ENCODE peak calls at places on chromosomes 7 and 10, in nine cellular contexts. One of them, this sample, is unnamed.
A peak's percentile ranks its signal among the peaks of the same experiment; 100 is the strongest.

GRCh38 chr7:27173412-27174076 is 576 bp downstream of the HOXA10 start:
- DNase-seq in fibroblast of lung: no peak
- DNase-seq in left ventricle myocardium inferior: peak; percentile 20
- DNase-seq in body of pancreas: peak; percentile 16
- DNase-seq in heart left ventricle: no peak
- DNase-seq in uterus: peak; percentile 45
- DNase-seq in heart right ventricle: no peak
- DNase-seq in IMR-90: no peak
- DNase-seq in right cardiac atrium: peak; percentile 67
- DNase-seq in this sample: no peak

GRCh38 chr7:95899919-95900513 is 127.7 kb downstream of the DYNC1I1 start:
- DNase-seq in fibroblast of lung: no peak
- DNase-seq in left ventricle myocardium inferior: no peak
- DNase-seq in body of pancreas: no peak
- DNase-seq in heart left ventricle: no peak
- DNase-seq in uterus: no peak
- DNase-seq in heart right ventricle: no peak
- DNase-seq in IMR-90: no peak
- DNase-seq in right cardiac atrium: no peak
- DNase-seq in this sample: peak; percentile 6

GRCh38 chr7:124764847-124765400 is 668 bp downstream of the GPR37 start:
- DNase-seq in fibroblast of lung: no peak
- DNase-seq in left ventricle myocardium inferior: no peak
- DNase-seq in body of pancreas: peak; percentile 29
- DNase-seq in heart left ventricle: no peak
- DNase-seq in uterus: no peak
- DNase-seq in heart right ventricle: peak; percentile 11
- DNase-seq in IMR-90: peak; percentile 5
- DNase-seq in right cardiac atrium: no peak
- DNase-seq in this sample: peak; percentile 41

GRCh38 chr7:4861673-4862072 is at the start of gene PAPOLB:
- DNase-seq in fibroblast of lung: no peak
- DNase-seq in left ventricle myocardium inferior: no peak
- DNase-seq in body of pancreas: no peak
- DNase-seq in heart left ventricle: peak; percentile 63
- DNase-seq in uterus: no peak
- DNase-seq in heart right ventricle: no peak
- DNase-seq in IMR-90: no peak
- DNase-seq in right cardiac atrium: peak; percentile 83
- DNase-seq in this sample: peak; percentile 30

GRCh38 chr10:43046288-43046991 is 30.4 kb upstream of the RET start:
- DNase-seq in fibroblast of lung: no peak
- DNase-seq in left ventricle myocardium inferior: peak; percentile 5
- DNase-seq in body of pancreas: no peak
- DNase-seq in heart left ventricle: no peak
- DNase-seq in uterus: peak; percentile 4
- DNase-seq in heart right ventricle: no peak
- DNase-seq in IMR-90: no peak
- DNase-seq in right cardiac atrium: peak; percentile 23
- DNase-seq in this sample: no peak

GRCh38 chr7:5043661-5044060 is 2.0 kb upstream of the RBAK start:
- DNase-seq in fibroblast of lung: no peak
- DNase-seq in left ventricle myocardium inferior: no peak
- DNase-seq in body of pancreas: no peak
- DNase-seq in heart left ventricle: no peak
- DNase-seq in uterus: no peak
- DNase-seq in heart right ventricle: no peak
- DNase-seq in IMR-90: no peak
- DNase-seq in right cardiac atrium: no peak
- DNase-seq in this sample: no peak

GRCh38 chr10:24382979-24383663 is 174.2 kb downstream of the KIAA1217 start:
- DNase-seq in fibroblast of lung: peak; percentile 87
- DNase-seq in left ventricle myocardium inferior: no peak
- DNase-seq in body of pancreas: no peak
- DNase-seq in heart left ventricle: no peak
- DNase-seq in uterus: no peak
- DNase-seq in heart right ventricle: peak; percentile 20
- DNase-seq in IMR-90: no peak
- DNase-seq in right cardiac atrium: no peak
- DNase-seq in this sample: no peak

GRCh38 chr7:35856175-35856574 is 55.3 kb downstream of the SEPTIN7 start:
- DNase-seq in fibroblast of lung: no peak
- DNase-seq in left ventricle myocardium inferior: no peak
- DNase-seq in body of pancreas: no peak
- DNase-seq in heart left ventricle: no peak
- DNase-seq in uterus: no peak
- DNase-seq in heart right ventricle: no peak
- DNase-seq in IMR-90: no peak
- DNase-seq in right cardiac atrium: no peak
- DNase-seq in this sample: no peak

GRCh38 chr7:123538189-123538714 is 3.9 kb upstream of the IQUB start:
- DNase-seq in fibroblast of lung: peak; percentile 91
- DNase-seq in left ventricle myocardium inferior: no peak
- DNase-seq in body of pancreas: no peak
- DNase-seq in heart left ventricle: no peak
- DNase-seq in uterus: no peak
- DNase-seq in heart right ventricle: no peak
- DNase-seq in IMR-90: peak; percentile 90
- DNase-seq in right cardiac atrium: no peak
- DNase-seq in this sample: no peak

GRCh38 chr10:100670828-100671479 is 74.4 kb upstream of the PAX2 start:
- DNase-seq in fibroblast of lung: no peak
- DNase-seq in left ventricle myocardium inferior: no peak
- DNase-seq in body of pancreas: peak; percentile 52
- DNase-seq in heart left ventricle: no peak
- DNase-seq in uterus: no peak
- DNase-seq in heart right ventricle: peak; percentile 37
- DNase-seq in IMR-90: no peak
- DNase-seq in right cardiac atrium: peak; percentile 65
- DNase-seq in this sample: peak; percentile 46

GRCh38 chr7:2718703-2718965 is 30.6 kb downstream of the AMZ1 start:
- DNase-seq in fibroblast of lung: no peak
- DNase-seq in left ventricle myocardium inferior: no peak
- DNase-seq in body of pancreas: no peak
- DNase-seq in heart left ventricle: no peak
- DNase-seq in uterus: no peak
- DNase-seq in heart right ventricle: no peak
- DNase-seq in IMR-90: no peak
- DNase-seq in right cardiac atrium: no peak
- DNase-seq in this sample: no peak

GRCh38 chr10:28711776-28712175 is 34.5 kb downstream of the BAMBI start:
- DNase-seq in fibroblast of lung: peak; percentile 19
- DNase-seq in left ventricle myocardium inferior: no peak
- DNase-seq in body of pancreas: no peak
- DNase-seq in heart left ventricle: no peak
- DNase-seq in uterus: no peak
- DNase-seq in heart right ventricle: no peak
- DNase-seq in IMR-90: no peak
- DNase-seq in right cardiac atrium: no peak
- DNase-seq in this sample: no peak

GRCh38 chr10:80268266-80268665 is 21.2 kb downstream of the MAT1A start:
- DNase-seq in fibroblast of lung: no peak
- DNase-seq in left ventricle myocardium inferior: no peak
- DNase-seq in body of pancreas: no peak
- DNase-seq in heart left ventricle: no peak
- DNase-seq in uterus: no peak
- DNase-seq in heart right ventricle: no peak
- DNase-seq in IMR-90: no peak
- DNase-seq in right cardiac atrium: no peak
- DNase-seq in this sample: no peak

GRCh38 chr7:69364814-69365587 is 233.3 kb upstream of the AUTS2 start:
- DNase-seq in fibroblast of lung: no peak
- DNase-seq in left ventricle myocardium inferior: no peak
- DNase-seq in body of pancreas: no peak
- DNase-seq in heart left ventricle: no peak
- DNase-seq in uterus: no peak
- DNase-seq in heart right ventricle: no peak
- DNase-seq in IMR-90: no peak
- DNase-seq in right cardiac atrium: no peak
- DNase-seq in this sample: no peak

GRCh38 chr7:42549866-42550485 is 313.0 kb upstream of the GLI3 start:
- DNase-seq in fibroblast of lung: no peak
- DNase-seq in left ventricle myocardium inferior: no peak
- DNase-seq in body of pancreas: no peak
- DNase-seq in heart left ventricle: no peak
- DNase-seq in uterus: no peak
- DNase-seq in heart right ventricle: no peak
- DNase-seq in IMR-90: no peak
- DNase-seq in right cardiac atrium: no peak
- DNase-seq in this sample: no peak

GRCh38 chr10:24695452-24695851 is 28.2 kb downstream of the ARHGAP21 start:
- DNase-seq in fibroblast of lung: no peak
- DNase-seq in left ventricle myocardium inferior: no peak
- DNase-seq in body of pancreas: no peak
- DNase-seq in heart left ventricle: no peak
- DNase-seq in uterus: no peak
- DNase-seq in heart right ventricle: no peak
- DNase-seq in IMR-90: no peak
- DNase-seq in right cardiac atrium: no peak
- DNase-seq in this sample: peak; percentile 29

GRCh38 chr10:80454526-80455460 is 683 bp downstream of the TSPAN14 start:
- DNase-seq in fibroblast of lung: peak; percentile 42
- DNase-seq in left ventricle myocardium inferior: peak; percentile 65
- DNase-seq in body of pancreas: peak; percentile 68
- DNase-seq in heart left ventricle: peak; percentile 75
- DNase-seq in uterus: peak; percentile 36
- DNase-seq in heart right ventricle: peak; percentile 62
- DNase-seq in IMR-90: no peak
- DNase-seq in right cardiac atrium: peak; percentile 83
- DNase-seq in this sample: no peak

GRCh38 chr10:75038335-75038734 is 73.1 kb upstream of the SAMD8 start:
- DNase-seq in fibroblast of lung: peak; percentile 83
- DNase-seq in left ventricle myocardium inferior: peak; percentile 35
- DNase-seq in body of pancreas: peak; percentile 30
- DNase-seq in heart left ventricle: peak; percentile 69
- DNase-seq in uterus: peak; percentile 73
- DNase-seq in heart right ventricle: peak; percentile 52
- DNase-seq in IMR-90: peak; percentile 76
- DNase-seq in right cardiac atrium: peak; percentile 86
- DNase-seq in this sample: peak; percentile 29

GRCh38 chr7:25029075-25029474 is 49.1 kb upstream of the OSBPL3 start:
- DNase-seq in fibroblast of lung: no peak
- DNase-seq in left ventricle myocardium inferior: no peak
- DNase-seq in body of pancreas: no peak
- DNase-seq in heart left ventricle: no peak
- DNase-seq in uterus: no peak
- DNase-seq in heart right ventricle: no peak
- DNase-seq in IMR-90: no peak
- DNase-seq in right cardiac atrium: no peak
- DNase-seq in this sample: no peak

GRCh38 chr7:25026156-25026555 is 46.2 kb upstream of the OSBPL3 start:
- DNase-seq in fibroblast of lung: no peak
- DNase-seq in left ventricle myocardium inferior: no peak
- DNase-seq in body of pancreas: no peak
- DNase-seq in heart left ventricle: no peak
- DNase-seq in uterus: no peak
- DNase-seq in heart right ventricle: no peak
- DNase-seq in IMR-90: no peak
- DNase-seq in right cardiac atrium: no peak
- DNase-seq in this sample: no peak

GRCh38 chr7:25031007-25031406 is 51.0 kb upstream of the OSBPL3 start:
- DNase-seq in fibroblast of lung: no peak
- DNase-seq in left ventricle myocardium inferior: no peak
- DNase-seq in body of pancreas: no peak
- DNase-seq in heart left ventricle: no peak
- DNase-seq in uterus: no peak
- DNase-seq in heart right ventricle: no peak
- DNase-seq in IMR-90: no peak
- DNase-seq in right cardiac atrium: no peak
- DNase-seq in this sample: no peak

GRCh38 chr7:25028370-25028971 is 48.5 kb upstream of the OSBPL3 start:
- DNase-seq in fibroblast of lung: peak; percentile 97
- DNase-seq in left ventricle myocardium inferior: no peak
- DNase-seq in body of pancreas: no peak
- DNase-seq in heart left ventricle: no peak
- DNase-seq in uterus: no peak
- DNase-seq in heart right ventricle: no peak
- DNase-seq in IMR-90: peak; percentile 96
- DNase-seq in right cardiac atrium: no peak
- DNase-seq in this sample: peak; percentile 91

GRCh38 chr7:25025218-25025671 is 45.3 kb upstream of the OSBPL3 start:
- DNase-seq in fibroblast of lung: peak; percentile 95
- DNase-seq in left ventricle myocardium inferior: no peak
- DNase-seq in body of pancreas: no peak
- DNase-seq in heart left ventricle: no peak
- DNase-seq in uterus: no peak
- DNase-seq in heart right ventricle: no peak
- DNase-seq in IMR-90: peak; percentile 94
- DNase-seq in right cardiac atrium: no peak
- DNase-seq in this sample: peak; percentile 88
- H3K27ac ChIP-seq in fibroblast of lung: peak overlapping the region; percentile 67
- H3K27ac ChIP-seq in left ventricle myocardium inferior: no peak overlapping the region
- H3K27ac ChIP-seq in body of pancreas: no peak overlapping the region
- H3K27ac ChIP-seq in heart left ventricle: no peak overlapping the region
- H3K27ac ChIP-seq in uterus: no peak overlapping the region
- H3K27ac ChIP-seq in heart right ventricle: no peak overlapping the region
- H3K27ac ChIP-seq in IMR-90: peak overlapping the region; percentile 95
- H3K27ac ChIP-seq in right cardiac atrium: no peak overlapping the region
- H3K27ac ChIP-seq in this sample: peak overlapping the region; percentile 37

GRCh38 chr7:92025260-92025659 is 84.6 kb downstream of the AKAP9 start:
- DNase-seq in fibroblast of lung: peak; percentile 90
- DNase-seq in left ventricle myocardium inferior: no peak
- DNase-seq in body of pancreas: no peak
- DNase-seq in heart left ventricle: no peak
- DNase-seq in uterus: no peak
- DNase-seq in heart right ventricle: no peak
- DNase-seq in IMR-90: peak; percentile 87
- DNase-seq in right cardiac atrium: no peak
- DNase-seq in this sample: no peak
- H3K9me3 ChIP-seq in fibroblast of lung: no peaks in the 10 kb centered on the region
- H3K9me3 ChIP-seq in left ventricle myocardium inferior: no peaks in the 10 kb centered on the region
- H3K9me3 ChIP-seq in body of pancreas: no peaks in the 10 kb centered on the region
- H3K9me3 ChIP-seq in heart left ventricle: no peaks in the 10 kb centered on the region
- H3K9me3 ChIP-seq in uterus: no peaks in the 10 kb centered on the region
- H3K9me3 ChIP-seq in heart right ventricle: no peaks in the 10 kb centered on the region
- H3K9me3 ChIP-seq in IMR-90: no peaks in the 10 kb centered on the region
- H3K9me3 ChIP-seq in right cardiac atrium: no peaks in the 10 kb centered on the region
- H3K9me3 ChIP-seq in this sample: no peaks in the 10 kb centered on the region

DNA sequence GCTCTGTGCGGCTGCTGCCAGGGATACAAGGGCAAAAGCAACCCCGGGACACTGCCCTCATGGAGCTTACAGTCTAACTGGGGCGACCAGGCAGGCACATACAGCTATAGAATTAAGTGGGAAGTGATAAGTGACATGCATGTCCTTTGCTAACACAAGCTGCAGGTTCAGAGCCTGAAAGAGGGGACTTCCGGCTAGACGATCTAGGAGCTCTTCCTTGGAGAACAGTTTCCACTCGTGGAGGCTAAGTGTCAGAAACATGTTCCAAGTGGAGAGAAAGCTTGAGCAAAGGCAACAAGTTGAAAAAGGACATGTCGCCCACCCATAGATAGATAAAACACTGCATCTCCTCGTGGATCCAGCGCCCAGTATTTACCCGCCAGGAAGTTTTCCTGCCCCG is 548 bp upstream of the NKX2-3 start:
- DNase-seq in fibroblast of lung: no peak
- DNase-seq in left ventricle myocardium inferior: no peak
- DNase-seq in body of pancreas: no peak
- DNase-seq in heart left ventricle: no peak
- DNase-seq in uterus: no peak
- DNase-seq in heart right ventricle: no peak
- DNase-seq in IMR-90: no peak
- DNase-seq in right cardiac atrium: no peak
- DNase-seq in this sample: no peak
- H3K27me3 ChIP-seq in fibroblast of lung: peaks cover 96% of the 10 kb centered on the region
- H3K27me3 ChIP-seq in left ventricle myocardium inferior: peaks cover 100% of the 10 kb centered on the region
- H3K27me3 ChIP-seq in body of pancreas: peaks cover 4% of the 10 kb centered on the region
- H3K27me3 ChIP-seq in heart left ventricle: peaks cover 99% of the 10 kb centered on the region
- H3K27me3 ChIP-seq in uterus: peaks cover 27% of the 10 kb centered on the region
- H3K27me3 ChIP-seq in heart right ventricle: peaks cover 99% of the 10 kb centered on the region
- H3K27me3 ChIP-seq in IMR-90: peaks cover 95% of the 10 kb centered on the region
- H3K27me3 ChIP-seq in right cardiac atrium: no peaks in the 10 kb centered on the region
- H3K27me3 ChIP-seq in this sample: peaks cover 100% of the 10 kb centered on the region

GRCh38 chr7:98138679-98139078 is 32.0 kb downstream of the LMTK2 start:
- DNase-seq in fibroblast of lung: no peak
- DNase-seq in left ventricle myocardium inferior: no peak
- DNase-seq in body of pancreas: no peak
- DNase-seq in heart left ventricle: no peak
- DNase-seq in uterus: no peak
- DNase-seq in heart right ventricle: no peak
- DNase-seq in IMR-90: no peak
- DNase-seq in right cardiac atrium: no peak
- DNase-seq in this sample: no peak
- H3K27ac ChIP-seq in fibroblast of lung: no peak overlapping the region
- H3K27ac ChIP-seq in left ventricle myocardium inferior: no peak overlapping the region
- H3K27ac ChIP-seq in body of pancreas: no peak overlapping the region
- H3K27ac ChIP-seq in heart left ventricle: no peak overlapping the region
- H3K27ac ChIP-seq in uterus: no peak overlapping the region
- H3K27ac ChIP-seq in heart right ventricle: no peak overlapping the region
- H3K27ac ChIP-seq in IMR-90: no peak overlapping the region
- H3K27ac ChIP-seq in right cardiac atrium: no peak overlapping the region
- H3K27ac ChIP-seq in this sample: no peak overlapping the region